ENCODE peak calls at places on chromosomes 13 and 19, in four cellular contexts. T, E, N and J are unnamed samples.

GRCh38 chr19:3638208-3639193 is 11.9 kb upstream of the CACTIN start:
- DNase-seq in N (no peak), T (no peak), E (no peak), J (no peak)

GRCh38 chr19:4791183-4792018 is at the start of gene FEM1A:
- DNase-seq in E (peak; percentile 100), N (peak; percentile 99), T (peak; percentile 100), J (peak; percentile 100)

GRCh38 chr19:33064778-33065550 is at the start of gene RHPN2:
- DNase-seq in N (no peak), T (peak; percentile 74), E (peak; percentile 45), J (peak; percentile 81)

GRCh38 chr13:51759240-51759639 is 44.7 kb downstream of the DHRS12 start:
- DNase-seq in E (peak; percentile 83), N (no peak), T (no peak), J (no peak)

GRCh38 chr13:25699056-25699455 is 327.3 kb downstream of the ATP8A2 start:
- DNase-seq in N (no peak), T (no peak), E (no peak), J (no peak)

GRCh38 chr13:100818706-100819105 is 144.1 kb upstream of the TMTC4 start:
- DNase-seq in N (no peak), T (no peak), E (no peak), J (no peak)

GRCh38 chr13:22944378-22944777 is 236.4 kb upstream of the SGCG start:
- DNase-seq in N (no peak), T (no peak), E (no peak), J (peak; percentile 61)

GRCh38 chr13:112175162-112176075 is 108.5 kb downstream of the SOX1 start:
- DNase-seq in N (no peak), T (no peak), E (no peak), J (no peak)

GRCh38 chr19:10936661-10937084 is 8.1 kb downstream of the TIMM29 start:
- DNase-seq in N (no peak), E (peak; percentile 81), T (peak; percentile 91), J (peak; percentile 78)

GRCh38 chr13:74250738-74251190 is 116.6 kb upstream of the KLF12 start:
- DNase-seq in E (peak; percentile 75), N (no peak), T (no peak), J (no peak)

GRCh38 chr13:21395953-21396352 is 63.1 kb downstream of the ZDHHC20 start:
- DNase-seq in E (no peak), N (no peak), T (no peak), J (no peak)

GRCh38 chr19:13053761-13054604 is 48.7 kb downstream of the LYL1 start:
- DNase-seq in E (peak; percentile 96), N (no peak), T (peak; percentile 81), J (no peak)

GRCh38 chr19:34217952-34218817 is 36.2 kb upstream of the GARRE1 start:
- DNase-seq in N (no peak), E (peak; percentile 98), T (no peak), J (no peak)

GRCh38 chr13:32036762-32037161 is 5.2 kb downstream of the FRY start:
- DNase-seq in T (no peak), N (no peak), E (no peak), J (no peak)

GRCh38 chr19:39546599-39546998 is 6.6 kb upstream of the EID2 start:
- DNase-seq in E (no peak), T (peak; percentile 54), N (no peak), J (peak; percentile 34)

GRCh38 chr19:1774999-1775772 is 21.9 kb downstream of the ONECUT3 start:
- DNase-seq in N (peak; percentile 72), E (no peak), T (peak; percentile 91), J (peak; percentile 93)

GRCh38 chr19:34274827-34275625 is 20.7 kb downstream of the GARRE1 start:
- DNase-seq in E (peak; percentile 96), N (no peak), T (no peak), J (no peak)

GRCh38 chr13:38045278-38046048 is 175.9 kb upstream of the TRPC4 start:
- DNase-seq in T (peak; percentile 76), N (peak; percentile 23), E (peak; percentile 33), J (peak; percentile 43)

GRCh38 chr19:6534451-6535093 is 3.7 kb downstream of the TNFSF9 start:
- DNase-seq in T (peak; percentile 34), N (no peak), E (no peak), J (peak; percentile 49)

GRCh38 chr13:21326155-21327030 is 132.7 kb downstream of the ZDHHC20 start:
- DNase-seq in E (peak; percentile 46), T (peak; percentile 52), N (peak; percentile 69), J (peak; percentile 87)

GRCh38 chr13:52085416-52085815 is 43.5 kb downstream of the NEK5 start:
- DNase-seq in N (no peak), E (peak; percentile 86), T (no peak), J (no peak)

GRCh38 chr19:47729799-47730520 is 15.4 kb upstream of the NOP53 start:
- DNase-seq in N (no peak), T (peak; percentile 95), E (no peak), J (peak; percentile 94)

GRCh38 chr13:27383104-27383921 is 41.1 kb upstream of the GTF3A start:
- DNase-seq in T (peak; percentile 28), E (no peak), N (no peak), J (peak; percentile 70)

GRCh38 chr13:109725297-109725696 is 61.1 kb downstream of the IRS2 start:
- DNase-seq in T (no peak), E (no peak), N (no peak), J (no peak)
- H3K4me2 ChIP-seq in T (no peak overlapping the region), E (no peak overlapping the region), N (no peak overlapping the region), J (no peak overlapping the region)

GRCh38 chr13:35621989-35622388 is 145.5 kb upstream of the MAB21L1 start:
- DNase-seq in N (no peak), E (peak; percentile 2), T (peak; percentile 83), J (no peak)
- H3K56ac ChIP-seq in N (no peak overlapping the region), E (no peak overlapping the region), T (peak overlapping the region; percentile 3), J (no peak overlapping the region)

GRCh38 chr19:18008814-18009213 is 844 bp downstream of the ARRDC2 start:
- DNase-seq in E (no peak), T (no peak), N (no peak), J (no peak)
- H3K27ac ChIP-seq in E (no peak overlapping the region), T (no peak overlapping the region), N (no peak overlapping the region), J (no peak overlapping the region)

GRCh38 chr13:98270819-98271218 is 93.8 kb upstream of the RNF113B start:
- DNase-seq in E (peak; percentile 17), T (no peak), N (no peak), J (no peak)

GRCh38 chr13:98273824-98274786 is 97.0 kb upstream of the RNF113B start:
- DNase-seq in T (peak; percentile 65), N (no peak), E (peak; percentile 40), J (peak; percentile 50)

GRCh38 chr13:98274921-98275487 is 97.9 kb upstream of the RNF113B start:
- DNase-seq in T (no peak), E (peak; percentile 87), N (no peak), J (no peak)

GRCh38 chr13:98273067-98273823 is 96.2 kb upstream of the RNF113B start:
- DNase-seq in E (no peak), N (no peak), T (peak; percentile 96), J (no peak)

DNA sequence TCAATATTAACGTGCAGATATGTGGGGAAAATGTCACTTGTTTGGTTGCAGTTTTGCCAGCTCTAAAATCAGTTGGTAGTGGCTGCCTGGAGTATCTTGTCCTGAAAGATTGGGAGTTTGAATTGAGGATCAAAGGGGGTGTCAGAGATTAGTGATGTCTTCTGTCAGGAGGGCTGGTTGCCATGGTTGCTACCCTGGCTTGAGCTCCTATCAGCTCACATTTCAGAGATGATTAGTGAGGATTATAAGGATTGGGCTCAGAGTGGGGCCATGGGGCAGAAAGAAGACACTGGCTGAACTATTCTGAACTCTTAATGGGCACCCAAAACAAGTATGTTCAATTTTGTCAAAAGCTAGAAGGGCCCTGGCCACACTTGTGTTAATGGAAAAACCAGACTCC is 95.5 kb upstream of the RNF113B start:
- DNase-seq in N (no peak), E (no peak), T (peak; percentile 95), J (no peak)
- H3K4me2 ChIP-seq in N (no peak overlapping the region), E (no peak overlapping the region), T (no peak overlapping the region), J (no peak overlapping the region)

DNA sequence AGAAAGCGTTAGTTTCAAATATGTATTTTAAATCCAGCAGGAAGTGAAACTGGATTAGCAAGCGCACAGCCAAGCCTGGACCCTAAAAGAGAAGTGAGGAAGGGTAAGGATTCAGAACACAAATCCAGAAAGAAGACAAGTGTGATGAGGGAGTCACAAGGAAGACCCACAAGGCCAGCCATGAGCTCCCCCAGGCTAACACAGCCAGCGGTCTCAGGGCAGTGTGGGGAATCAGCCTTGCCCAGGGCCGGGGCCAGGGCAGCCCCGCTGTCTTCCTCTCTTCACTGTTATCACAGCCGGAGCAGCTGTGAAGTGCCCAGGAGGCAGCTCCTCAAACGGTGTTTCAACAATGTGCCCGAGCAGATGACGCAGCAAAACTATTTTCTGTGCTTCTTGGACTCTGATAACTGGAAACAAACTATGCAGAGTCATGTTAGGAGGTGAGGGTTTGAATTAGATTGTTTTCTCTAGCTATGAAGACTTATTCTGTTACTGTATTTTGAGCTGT is 12.2 kb upstream of the CDC16 start:
- DNase-seq in T (no peak), E (peak; percentile 48), N (no peak), J (no peak)
- H3K56ac ChIP-seq in T (no peak overlapping the region), E (peak overlapping the region; percentile 3), N (no peak overlapping the region), J (no peak overlapping the region)

GRCh38 chr13:110061270-110061669 is 245.7 kb downstream of the COL4A1 start:
- DNase-seq in T (no peak), N (no peak), E (no peak), J (no peak)

GRCh38 chr13:110056640-110057039 is 250.3 kb downstream of the COL4A1 start:
- DNase-seq in N (no peak), E (no peak), T (no peak), J (no peak)

GRCh38 chr13:110055089-110055488 is 251.9 kb downstream of the COL4A1 start:
- DNase-seq in N (no peak), E (peak; percentile 18), T (no peak), J (no peak)

GRCh38 chr13:110054041-110054440 is 252.9 kb downstream of the COL4A1 start:
- DNase-seq in T (no peak), E (no peak), N (no peak), J (no peak)

GRCh38 chr13:110057052-110057451 is 249.9 kb downstream of the COL4A1 start:
- DNase-seq in T (no peak), E (no peak), N (no peak), J (no peak)
- H3K27ac ChIP-seq in T (no peak overlapping the region), E (no peak overlapping the region), N (no peak overlapping the region), J (no peak overlapping the region)

DNA sequence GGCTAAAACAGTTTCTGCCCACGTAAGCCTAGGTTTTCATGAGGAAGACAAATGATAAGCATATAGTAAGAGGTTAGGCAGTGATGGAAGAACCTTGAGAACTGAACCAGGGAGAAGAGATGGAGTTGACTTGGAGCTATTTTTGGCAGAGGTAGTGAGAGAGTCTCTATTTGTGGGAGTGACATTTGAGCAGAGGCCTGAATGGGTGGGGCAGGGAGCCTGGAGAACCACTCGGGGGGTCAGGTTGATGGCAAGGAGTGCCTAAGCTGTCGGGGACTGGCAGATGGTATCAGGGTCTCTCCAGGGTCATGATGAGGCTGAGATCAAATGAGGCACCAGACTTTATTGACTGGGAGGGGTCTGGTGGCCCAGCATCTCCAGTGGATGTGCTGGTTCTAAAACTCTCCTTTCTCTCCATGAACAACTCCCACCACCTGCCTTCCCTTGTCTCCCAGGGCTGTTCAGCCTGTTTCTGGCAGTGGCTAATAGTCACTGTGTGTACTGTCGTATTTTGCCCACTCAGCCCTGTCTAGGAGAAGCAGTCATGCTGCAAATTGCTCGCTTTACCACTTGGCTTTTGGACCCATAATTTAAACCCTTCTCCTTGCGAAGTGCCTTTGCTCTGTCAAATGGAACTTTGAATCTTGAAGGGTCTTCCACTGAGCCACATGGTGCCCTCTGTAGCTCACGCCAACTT is 3.6 kb downstream of the MAU2 start:
- DNase-seq in T (no peak), E (no peak), N (no peak), J (no peak)
- H3K4me2 ChIP-seq in T (no peak overlapping the region), E (no peak overlapping the region), N (no peak overlapping the region), J (no peak overlapping the region)